ENCODE peak calls at places on chromosomes 7 and 10, in seven cellular contexts. One of them, this sample, is unnamed.

GRCh38 chr7:20005081-20005480 is 212.1 kb downstream of the MACC1 start:
- DNase-seq in NCI-H1105: no peak
- DNase-seq in neural crest cell: no peak
- DNase-seq in iPS-NIHi11: no peak
- DNase-seq in activated naive CD4-positive, alpha-beta T cell: no peak
- DNase-seq in psoas muscle: no peak
- DNase-seq in A172: no peak
- DNase-seq in this sample: no peak

GRCh38 chr10:75403144-75404022 is 1.8 kb upstream of the ZNF503 start:
- DNase-seq in NCI-H1105: peak; percentile 24
- DNase-seq in neural crest cell: peak; percentile 45
- DNase-seq in iPS-NIHi11: peak; percentile 37
- DNase-seq in activated naive CD4-positive, alpha-beta T cell: no peak
- DNase-seq in psoas muscle: peak; percentile 35
- DNase-seq in A172: peak; percentile 25
- DNase-seq in this sample: no peak

GRCh38 chr10:129531969-129532660 is 65.1 kb downstream of the MGMT start:
- DNase-seq in NCI-H1105: no peak
- DNase-seq in neural crest cell: no peak
- DNase-seq in iPS-NIHi11: no peak
- DNase-seq in activated naive CD4-positive, alpha-beta T cell: no peak
- DNase-seq in psoas muscle: no peak
- DNase-seq in A172: no peak
- DNase-seq in this sample: no peak

GRCh38 chr10:43166207-43166878 is 28.1 kb downstream of the CSGALNACT2 start:
- DNase-seq in NCI-H1105: no peak
- DNase-seq in neural crest cell: no peak
- DNase-seq in iPS-NIHi11: no peak
- DNase-seq in activated naive CD4-positive, alpha-beta T cell: no peak
- DNase-seq in psoas muscle: no peak
- DNase-seq in A172: no peak
- DNase-seq in this sample: no peak

GRCh38 chr10:75663947-75664664 is 232.7 kb downstream of the LRMDA start:
- DNase-seq in NCI-H1105: no peak
- DNase-seq in neural crest cell: no peak
- DNase-seq in iPS-NIHi11: no peak
- DNase-seq in activated naive CD4-positive, alpha-beta T cell: no peak
- DNase-seq in psoas muscle: no peak
- DNase-seq in A172: no peak
- DNase-seq in this sample: no peak

GRCh38 chr7:103113164-103113563 is 35.7 kb downstream of the NAPEPLD start:
- DNase-seq in NCI-H1105: no peak
- DNase-seq in neural crest cell: no peak
- DNase-seq in iPS-NIHi11: peak; percentile 34
- DNase-seq in activated naive CD4-positive, alpha-beta T cell: no peak
- DNase-seq in psoas muscle: no peak
- DNase-seq in A172: peak; percentile 95
- DNase-seq in this sample: no peak

GRCh38 chr10:89861584-89862287 is 160.3 kb downstream of the KIF20B start:
- DNase-seq in NCI-H1105: no peak
- DNase-seq in neural crest cell: no peak
- DNase-seq in iPS-NIHi11: no peak
- DNase-seq in activated naive CD4-positive, alpha-beta T cell: no peak
- DNase-seq in psoas muscle: no peak
- DNase-seq in A172: peak; percentile 60
- DNase-seq in this sample: no peak

GRCh38 chr10:132292287-132292971 is 15.3 kb downstream of the STK32C start:
- DNase-seq in NCI-H1105: no peak
- DNase-seq in neural crest cell: no peak
- DNase-seq in iPS-NIHi11: no peak
- DNase-seq in activated naive CD4-positive, alpha-beta T cell: no peak
- DNase-seq in psoas muscle: peak; percentile 4
- DNase-seq in A172: no peak
- DNase-seq in this sample: no peak

GRCh38 chr7:22667562-22668239 is 59.3 kb upstream of the IL6 start:
- DNase-seq in NCI-H1105: no peak
- DNase-seq in neural crest cell: no peak
- DNase-seq in iPS-NIHi11: peak; percentile 40
- DNase-seq in activated naive CD4-positive, alpha-beta T cell: no peak
- DNase-seq in psoas muscle: no peak
- DNase-seq in A172: peak; percentile 82
- DNase-seq in this sample: no peak

GRCh38 chr10:116278832-116279231 is 5.8 kb upstream of the GFRA1 start:
- DNase-seq in NCI-H1105: no peak
- DNase-seq in neural crest cell: peak; percentile 14
- DNase-seq in iPS-NIHi11: no peak
- DNase-seq in activated naive CD4-positive, alpha-beta T cell: no peak
- DNase-seq in psoas muscle: no peak
- DNase-seq in A172: no peak
- DNase-seq in this sample: no peak

GRCh38 chr10:30709700-30710358 is 80.3 kb upstream of the LYZL2 start:
- DNase-seq in NCI-H1105: no peak
- DNase-seq in neural crest cell: no peak
- DNase-seq in iPS-NIHi11: no peak
- DNase-seq in activated naive CD4-positive, alpha-beta T cell: no peak
- DNase-seq in psoas muscle: no peak
- DNase-seq in A172: no peak
- DNase-seq in this sample: no peak

GRCh38 chr10:23530079-23530478 is 91.2 kb downstream of the OTUD1 start:
- DNase-seq in NCI-H1105: no peak
- DNase-seq in neural crest cell: no peak
- DNase-seq in iPS-NIHi11: no peak
- DNase-seq in activated naive CD4-positive, alpha-beta T cell: no peak
- DNase-seq in psoas muscle: no peak
- DNase-seq in A172: no peak
- DNase-seq in this sample: no peak

GRCh38 chr10:43409385-43410109 is 561 bp upstream of the HNRNPF start:
- DNase-seq in NCI-H1105: no peak
- DNase-seq in neural crest cell: peak; percentile 14
- DNase-seq in iPS-NIHi11: no peak
- DNase-seq in activated naive CD4-positive, alpha-beta T cell: peak; percentile 24
- DNase-seq in psoas muscle: peak; percentile 58
- DNase-seq in A172: no peak
- DNase-seq in this sample: no peak

GRCh38 chr7:134959810-134960209 is 26.5 kb upstream of the AGBL3 start:
- DNase-seq in NCI-H1105: no peak
- DNase-seq in neural crest cell: no peak
- DNase-seq in iPS-NIHi11: no peak
- DNase-seq in activated naive CD4-positive, alpha-beta T cell: no peak
- DNase-seq in psoas muscle: no peak
- DNase-seq in A172: no peak
- DNase-seq in this sample: no peak

GRCh38 chr7:74174606-74175082 is 488 bp downstream of the EIF4H start:
- DNase-seq in NCI-H1105: no peak
- DNase-seq in neural crest cell: no peak
- DNase-seq in iPS-NIHi11: peak; percentile 57
- DNase-seq in activated naive CD4-positive, alpha-beta T cell: no peak
- DNase-seq in psoas muscle: peak; percentile 55
- DNase-seq in A172: peak; percentile 38
- DNase-seq in this sample: peak; percentile 47

GRCh38 chr7:156725074-156725473 is 84.5 kb downstream of the RNF32 start:
- DNase-seq in NCI-H1105: no peak
- DNase-seq in neural crest cell: no peak
- DNase-seq in iPS-NIHi11: no peak
- DNase-seq in activated naive CD4-positive, alpha-beta T cell: no peak
- DNase-seq in psoas muscle: no peak
- DNase-seq in A172: no peak
- DNase-seq in this sample: no peak

GRCh38 chr7:155598810-155599210 is 45.7 kb upstream of the RBM33 start:
- DNase-seq in NCI-H1105: peak; percentile 72
- DNase-seq in neural crest cell: peak; percentile 95
- DNase-seq in iPS-NIHi11: peak; percentile 80
- DNase-seq in activated naive CD4-positive, alpha-beta T cell: peak; percentile 70
- DNase-seq in psoas muscle: peak; percentile 76
- DNase-seq in A172: peak; percentile 44
- DNase-seq in this sample: peak; percentile 92

GRCh38 chr10:21810582-21811244 is 192.8 kb downstream of the DNAJC1 start:
- DNase-seq in NCI-H1105: no peak
- DNase-seq in neural crest cell: no peak
- DNase-seq in iPS-NIHi11: no peak
- DNase-seq in activated naive CD4-positive, alpha-beta T cell: no peak
- DNase-seq in psoas muscle: no peak
- DNase-seq in A172: no peak
- DNase-seq in this sample: no peak

GRCh38 chr10:67224553-67224952 is 298.7 kb downstream of the LRRTM3 start:
- DNase-seq in NCI-H1105: no peak
- DNase-seq in neural crest cell: no peak
- DNase-seq in iPS-NIHi11: no peak
- DNase-seq in activated naive CD4-positive, alpha-beta T cell: no peak
- DNase-seq in psoas muscle: no peak
- DNase-seq in A172: no peak
- DNase-seq in this sample: no peak

GRCh38 chr7:17275749-17276671 is 22.4 kb upstream of the AHR start:
- DNase-seq in NCI-H1105: no peak
- DNase-seq in neural crest cell: no peak
- DNase-seq in iPS-NIHi11: no peak
- DNase-seq in activated naive CD4-positive, alpha-beta T cell: no peak
- DNase-seq in psoas muscle: no peak
- DNase-seq in A172: peak; percentile 88
- DNase-seq in this sample: no peak

GRCh38 chr10:7797582-7797981 is 9.6 kb downstream of the ATP5F1C start:
- DNase-seq in NCI-H1105: no peak
- DNase-seq in neural crest cell: no peak
- DNase-seq in iPS-NIHi11: no peak
- DNase-seq in activated naive CD4-positive, alpha-beta T cell: no peak
- DNase-seq in psoas muscle: peak; percentile 66
- DNase-seq in A172: peak; percentile 92
- DNase-seq in this sample: no peak

GRCh38 chr10:82942572-82943091 is 1067.6 kb downstream of the NRG3 start:
- DNase-seq in NCI-H1105: no peak
- DNase-seq in neural crest cell: no peak
- DNase-seq in iPS-NIHi11: no peak
- DNase-seq in activated naive CD4-positive, alpha-beta T cell: no peak
- DNase-seq in psoas muscle: peak; percentile 20
- DNase-seq in A172: peak; percentile 38
- DNase-seq in this sample: no peak

This sample was measured in HEK293T.